ENCODE peak calls at places on chromosome 1, in seven cellular contexts. W is NCI-H1105; Z is NCI-H226; B is frontal cortex; H is stimulated activated CD4-positive, alpha-beta T cell treated with anti-CD3 and anti-CD28 coated beads, Interleukin-12 subunit alpha, Interleukin-12 subunit beta, amount 100 ng/mL, for 4 hours; G is NCI-H146; I is NCI-H2081. O is an unnamed sample.

GRCh38 chr1:70220517-70221240 is 501 bp upstream of the SRSF11 start:
- DNase-seq in W (no peak), Z (no peak), B (no peak), H (no peak), G (no peak), I (no peak), O (no peak)

GRCh38 chr1:12588695-12589094 is 29.3 kb downstream of the DHRS3 start:
- DNase-seq in W (no peak), Z (no peak), B (no peak), H (no peak), G (no peak), I (no peak), O (no peak)

GRCh38 chr1:58293388-58293787 is 253.1 kb downstream of the OMA1 start:
- DNase-seq in W (no peak), Z (no peak), B (no peak), H (no peak), G (no peak), I (no peak), O (no peak)

GRCh38 chr1:183148599-183148998 is 37.5 kb upstream of the LAMC2 start:
- DNase-seq in W (no peak), Z (no peak), B (no peak), H (no peak), G (no peak), I (no peak), O (no peak)

GRCh38 chr1:26743426-26744059 is 44.2 kb upstream of the PIGV start:
- DNase-seq in W (no peak), Z (no peak), B (no peak), H (no peak), G (no peak), I (no peak), O (no peak)

GRCh38 chr1:81254560-81254959 is 546.2 kb upstream of the ADGRL2 start:
- DNase-seq in W (no peak), Z (no peak), B (no peak), H (no peak), G (no peak), I (no peak), O (no peak)

GRCh38 chr1:159996653-159997052 is 35.1 kb downstream of the PIGM start:
- DNase-seq in W (no peak), Z (peak), B (no peak), H (no peak), G (no peak), I (no peak), O (no peak)

GRCh38 chr1:200739499-200740290 is 1.0 kb downstream of the CAMSAP2 start:
- DNase-seq in W (no peak), Z (no peak), B (no peak), H (no peak), G (peak), I (no peak), O (peak)

GRCh38 chr1:224087358-224087757 is 26.6 kb upstream of the FBXO28 start:
- DNase-seq in W (no peak), Z (no peak), B (no peak), H (no peak), G (no peak), I (no peak), O (no peak)

GRCh38 chr1:59113876-59114457 is 182.9 kb upstream of the FGGY start:
- DNase-seq in W (no peak), Z (no peak), B (no peak), H (no peak), G (peak), I (no peak), O (no peak)